ENCODE peak calls at places on chromosomes 2 and 18, in six cellular contexts. S is GM12878, J is K562, T is HepG2, H is A549, B is endothelial cell of umbilical vein. V is an unnamed sample.

GRCh38 chr2:181411105-181411849 is 45.9 kb upstream of the ITGA4 start:
- DNase-seq in J (no peak), T (no peak), H (no peak), B (no peak), S (peak), V (peak)

GRCh38 chr2:190190507-190190906 is 128.0 kb upstream of the MSTN start:
- DNase-seq in H (no peak), T (no peak), S (no peak), B (no peak), J (no peak), V (no peak)

GRCh38 chr18:34223164-34223892 is 1.4 kb downstream of the NOL4 start:
- DNase-seq in H (peak), B (no peak), S (no peak), T (no peak), J (no peak), V (no peak)

GRCh38 chr2:187775651-187776050 is 221.4 kb upstream of the TFPI start:
- DNase-seq in H (no peak), T (no peak), S (no peak), B (no peak), J (no peak), V (no peak)

GRCh38 chr18:3015203-3015590 is 2.3 kb upstream of the LPIN2 start:
- DNase-seq in S (no peak), B (peak), T (peak), H (peak), J (peak), V (peak)

GRCh38 chr18:14075196-14075595 is 57.0 kb downstream of the ZNF519 start:
- DNase-seq in S (no peak), B (no peak), J (no peak), T (no peak), H (no peak), V (no peak)

GRCh38 chr2:20184067-20184938 is 40.6 kb downstream of the SDC1 start:
- DNase-seq in B (no peak), J (no peak), T (peak), H (peak), S (no peak), V (peak)

GRCh38 chr2:150047731-150048130 is 439.7 kb downstream of the RND3 start:
- DNase-seq in J (no peak), T (no peak), H (no peak), B (no peak), S (no peak), V (no peak)

GRCh38 chr2:47029737-47030524 is 114.3 kb upstream of the MCFD2 start:
- DNase-seq in B (no peak), J (no peak), T (peak), H (peak), S (no peak), V (no peak)

GRCh38 chr2:100059638-100060037 is 82.8 kb downstream of the AFF3 start:
- DNase-seq in B (no peak), S (no peak), T (no peak), H (no peak), J (no peak), V (no peak)

GRCh38 chr2:27184115-27184514 is 27.7 kb upstream of the ATRAID start:
- DNase-seq in B (no peak), S (no peak), T (peak), H (no peak), J (no peak), V (peak)

GRCh38 chr2:179538406-179538805 is 273.8 kb upstream of the SESTD1 start:
- DNase-seq in J (no peak), H (no peak), B (no peak), S (no peak), T (no peak), V (no peak)

GRCh38 chr2:196123679-196124373 is 47.6 kb downstream of the STK17B start:
- DNase-seq in B (peak), S (no peak), T (no peak), J (peak), H (no peak), V (no peak)

GRCh38 chr2:134416637-134417036 is 162.8 kb downstream of the MGAT5 start:
- DNase-seq in T (no peak), B (no peak), S (no peak), H (no peak), J (no peak), V (no peak)

GRCh38 chr2:30149976-30150375 is 3.2 kb downstream of the YPEL5 start:
- DNase-seq in S (no peak), J (no peak), B (peak), H (no peak), T (no peak), V (no peak)

GRCh38 chr2:143704432-143705106 is 575.4 kb downstream of the ARHGAP15 start:
- DNase-seq in J (no peak), B (no peak), S (no peak), H (no peak), T (no peak), V (no peak)

GRCh38 chr2:143706297-143706696 is 577.1 kb downstream of the ARHGAP15 start:
- DNase-seq in J (no peak), T (no peak), H (no peak), B (no peak), S (no peak), V (no peak)

GRCh38 chr2:143701785-143702184 is 572.6 kb downstream of the ARHGAP15 start:
- DNase-seq in H (no peak), T (no peak), J (no peak), S (no peak), B (no peak), V (no peak)

GRCh38 chr2:143702931-143703330 is 573.7 kb downstream of the ARHGAP15 start:
- DNase-seq in B (no peak), H (no peak), T (no peak), J (no peak), S (no peak), V (no peak)

GRCh38 chr2:143705108-143705686 is 576.0 kb downstream of the ARHGAP15 start:
- DNase-seq in T (no peak), J (no peak), H (no peak), B (no peak), S (no peak), V (peak)
- TF ChIP-seq MYC in T (no peak), J (no peak), H (no peak), B (no peak), S (no peak), V (no peak)

GRCh38 chr2:128363991-128364390 is 45.3 kb upstream of the HS6ST1 start:
- DNase-seq in H (no peak), S (no peak), J (no peak), T (no peak), B (peak), V (no peak)
- TF ChIP-seq MYC in H (no peak), S (no peak), J (no peak), T (no peak), B (no peak), V (no peak)

GRCh38 chr2:236848467-236848866 is 237.2 kb upstream of the COPS8 start:
- DNase-seq in H (no peak), T (no peak), B (no peak), J (no peak), S (no peak), V (no peak)
- TF ChIP-seq MYC in H (no peak), T (no peak), B (no peak), J (no peak), S (no peak), V (no peak)

GRCh38 chr2:222303045-222303827 is 4.4 kb upstream of the PAX3 start:
- DNase-seq in J (no peak), S (no peak), H (no peak), T (no peak), B (no peak), V (no peak)
- TF ChIP-seq MYC in J (no peak), S (no peak), H (no peak), T (no peak), B (no peak), V (no peak)

V was measured in NB4.